ENCODE peak calls at places on chromosomes 16 and 17, in four cellular contexts. Q is nephron progenitor cell, G is B cell, Z is glutamatergic neuron. J is an unnamed sample.

GRCh38 chr17:29116652-29117439 is 63.4 kb downstream of the MYO18A start:
- DNase-seq in Q (peak), G (peak), Z (peak), J (peak)

GRCh38 chr17:57989011-57989345 is 924 bp upstream of the VEZF1 start:
- DNase-seq in Q (no peak), G (no peak), Z (no peak), J (no peak)

GRCh38 chr17:73091770-73092517 is 544 bp downstream of the SLC39A11 start:
- DNase-seq in Q (peak), G (peak), Z (no peak), J (no peak)

GRCh38 chr16:58487566-58488351 is 12.2 kb upstream of the NDRG4 start:
- DNase-seq in Q (peak), G (peak), Z (peak), J (peak)

GRCh38 chr17:66625321-66625767 is 209.6 kb upstream of the CACNG5 start:
- DNase-seq in Q (no peak), G (no peak), Z (no peak), J (no peak)

GRCh38 chr16:84484579-84485254 is 19.7 kb downstream of the MEAK7 start:
- DNase-seq in Q (peak), G (no peak), Z (peak), J (peak)

GRCh38 chr16:16172991-16173390 is 50.3 kb downstream of the ABCC6 start:
- DNase-seq in Q (no peak), G (no peak), Z (no peak), J (no peak)

GRCh38 chr16:17313085-17313611 is 157.6 kb downstream of the XYLT1 start:
- DNase-seq in Q (no peak), G (no peak), Z (no peak), J (no peak)

GRCh38 chr16:30395155-30395991 is at the start of gene ZNF48:
- DNase-seq in Q (peak), G (peak), Z (peak), J (peak)
- TF ChIP-seq CTCF in Q (peak), G (peak), Z (peak), J (peak)

GRCh38 chr16:46627746-46628145 is 6.6 kb upstream of the SHCBP1 start:
- DNase-seq in Q (no peak), G (no peak), Z (no peak), J (no peak)

GRCh38 chr16:46632778-46633733 is 11.9 kb upstream of the SHCBP1 start:
- DNase-seq in Q (peak), G (no peak), Z (no peak), J (no peak)

GRCh38 chr16:46629331-46629843 is 8.2 kb upstream of the SHCBP1 start:
- DNase-seq in Q (no peak), G (no peak), Z (no peak), J (peak)
- TF ChIP-seq CTCF in Q (peak), G (no peak), Z (no peak), J (no peak)

GRCh38 chr16:85752511-85753420 is 1.9 kb upstream of the C16orf74 start:
- DNase-seq in Q (peak), G (peak), Z (peak), J (no peak)
- TF ChIP-seq CTCF in Q (no peak), G (no peak), Z (no peak), J (no peak)

DNA sequence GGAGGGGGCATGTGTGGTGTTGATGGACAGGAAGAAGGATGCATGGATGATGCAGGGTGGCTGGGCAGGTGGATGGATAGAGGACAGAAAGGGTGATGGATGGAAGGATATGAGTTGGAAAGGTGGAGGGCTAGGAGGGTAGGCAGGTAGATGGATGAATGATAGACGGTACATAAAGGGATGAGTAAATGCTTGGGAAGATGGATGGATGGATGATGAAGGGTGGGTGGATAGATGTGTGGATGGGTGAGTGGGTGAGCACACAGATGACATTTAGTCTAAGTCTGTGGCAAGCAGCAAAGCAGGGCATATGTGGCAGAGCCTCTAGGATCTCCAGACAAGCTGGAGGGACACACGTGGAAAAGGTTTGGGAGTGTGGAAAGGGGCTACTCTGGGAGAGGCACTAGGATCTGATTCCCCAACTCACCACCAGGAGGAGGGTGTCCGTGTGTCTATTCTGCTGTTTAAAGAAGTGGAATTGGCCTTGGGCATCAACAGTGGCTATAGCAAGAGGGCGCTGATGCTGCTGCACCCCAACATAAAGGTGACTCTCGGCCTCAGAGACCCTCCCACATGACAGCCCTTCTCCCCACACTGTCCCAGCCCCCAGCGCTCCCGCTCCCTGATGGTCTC is 8.2 kb downstream of the PLD2 start:
- DNase-seq in Q (no peak), G (no peak), Z (no peak), J (no peak)
- TF ChIP-seq CTCF in Q (peak), G (no peak), Z (peak), J (no peak)

GRCh38 chr17:43531955-43532354 is 14.2 kb downstream of the ETV4 start:
- DNase-seq in Q (no peak), G (no peak), Z (no peak), J (no peak)

GRCh38 chr17:43531082-43531378 is 15.1 kb downstream of the ETV4 start:
- DNase-seq in Q (no peak), G (no peak), Z (no peak), J (no peak)

GRCh38 chr17:43532581-43532980 is 13.6 kb downstream of the ETV4 start:
- DNase-seq in Q (no peak), G (no peak), Z (no peak), J (no peak)

GRCh38 chr17:43534909-43535308 is 11.2 kb downstream of the ETV4 start:
- DNase-seq in Q (no peak), G (no peak), Z (no peak), J (no peak)

DNA sequence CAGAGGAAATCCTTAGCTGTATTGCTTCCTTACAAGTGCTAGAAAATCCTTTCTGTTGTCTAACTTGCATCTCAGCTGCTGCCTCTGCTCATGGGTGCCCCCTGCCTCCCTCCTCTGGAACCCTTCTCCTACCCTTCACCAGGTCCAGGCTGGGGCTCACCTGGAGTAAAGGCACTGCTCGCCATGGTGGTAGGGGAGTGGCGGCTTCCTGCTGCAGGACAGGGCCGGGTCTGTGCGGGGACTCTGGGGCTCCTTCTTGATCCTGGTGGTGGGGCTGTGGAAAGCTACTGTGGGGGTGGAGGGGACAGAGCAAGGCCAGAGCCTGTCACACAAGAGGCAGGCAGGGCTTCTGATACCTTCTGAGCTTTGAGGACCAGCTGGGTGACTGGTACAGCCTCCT is 12.4 kb downstream of the ETV4 start:
- DNase-seq in Q (no peak), G (no peak), Z (no peak), J (no peak)
- TF ChIP-seq CTCF in Q (no peak), G (no peak), Z (no peak), J (peak)

GRCh38 chr17:11296994-11297393 is 56.0 kb downstream of the SHISA6 start:
- DNase-seq in Q (no peak), G (no peak), Z (no peak), J (no peak)
- TF ChIP-seq CTCF in Q (peak), G (no peak), Z (peak), J (no peak)

GRCh38 chr17:42329025-42329976 is 41.0 kb downstream of the STAT5A start:
- DNase-seq in Q (no peak), G (no peak), Z (no peak), J (no peak)
- TF ChIP-seq CTCF in Q (no peak), G (no peak), Z (no peak), J (no peak)

GRCh38 chr17:45307290-45308015 is 9.4 kb downstream of the MAP3K14 start:
- DNase-seq in Q (no peak), G (peak), Z (no peak), J (peak)
- TF ChIP-seq CTCF in Q (no peak), G (no peak), Z (no peak), J (peak)

GRCh38 chr17:65185060-65185459 is 47.9 kb downstream of the RGS9 start:
- DNase-seq in Q (no peak), G (no peak), Z (no peak), J (no peak)

GRCh38 chr17:65184235-65184959 is 47.2 kb downstream of the RGS9 start:
- DNase-seq in Q (no peak), G (no peak), Z (no peak), J (no peak)

GRCh38 chr17:65181237-65182061 is 44.3 kb downstream of the RGS9 start:
- DNase-seq in Q (no peak), G (no peak), Z (no peak), J (peak)

GRCh38 chr17:65183736-65184135 is 46.6 kb downstream of the RGS9 start:
- DNase-seq in Q (no peak), G (no peak), Z (no peak), J (no peak)

GRCh38 chr17:65182233-65182632 is 45.1 kb downstream of the RGS9 start:
- DNase-seq in Q (no peak), G (no peak), Z (no peak), J (peak)
- TF ChIP-seq CTCF in Q (no peak), G (no peak), Z (no peak), J (no peak)

GRCh38 chr17:2059837-2060658 is 5.1 kb downstream of the HIC1 start:
- DNase-seq in Q (no peak), G (no peak), Z (no peak), J (no peak)
- TF ChIP-seq CTCF in Q (no peak), G (no peak), Z (no peak), J (no peak)